ENCODE peak calls at places on chromosomes 13 and 19, in eight cellular contexts. C is HEK293T, L is NCI-H2081, E is breast epithelium, V is GM10248, K is anterior cingulate cortex, Y is prostate gland, I is RWPE1. H is an unnamed sample.

GRCh38 chr13:111005808-111006494 is 91.1 kb upstream of the ANKRD10 start:
- DNase-seq in E (no peak), K (no peak), V (no peak), L (no peak), I (no peak), Y (peak; percentile 31), C (no peak), H (no peak)

GRCh38 chr19:20151617-20152145 is 15.3 kb upstream of the ZNF486 start:
- DNase-seq in L (no peak), E (no peak), K (no peak), Y (no peak), I (no peak), C (no peak), V (no peak), H (no peak)

GRCh38 chr19:28221736-28222135 is 991.2 kb downstream of the UQCRFS1 start:
- DNase-seq in C (no peak), L (no peak), V (no peak), E (no peak), K (no peak), Y (no peak), I (no peak), H (no peak)

GRCh38 chr19:51324082-51324481 is 12.6 kb downstream of the IGLON5 start:
- DNase-seq in E (no peak), Y (no peak), I (no peak), C (no peak), L (no peak), K (no peak), V (no peak), H (no peak)

GRCh38 chr19:6663236-6664187 is 6.4 kb downstream of the TNFSF14 start:
- DNase-seq in V (no peak), E (no peak), I (no peak), K (no peak), L (no peak), C (no peak), Y (no peak), H (no peak)

GRCh38 chr19:4578552-4579248 is 19.2 kb upstream of the SEMA6B start:
- DNase-seq in I (no peak), L (no peak), E (no peak), C (no peak), Y (no peak), V (no peak), K (no peak), H (no peak)

GRCh38 chr19:33048806-33049676 is 15.6 kb downstream of the RHPN2 start:
- DNase-seq in E (no peak), I (peak; percentile 49), Y (no peak), L (no peak), C (no peak), V (no peak), K (no peak), H (no peak)

GRCh38 chr19:29965529-29965928 is 23.5 kb downstream of the URI1 start:
- DNase-seq in L (no peak), C (no peak), Y (no peak), E (no peak), V (no peak), I (peak; percentile 30), K (no peak), H (no peak)

GRCh38 chr13:33761744-33762143 is 56.2 kb upstream of the RFC3 start:
- DNase-seq in K (no peak), E (no peak), Y (peak; percentile 17), L (peak; percentile 92), C (peak; percentile 31), I (peak; percentile 8), V (no peak), H (no peak)

GRCh38 chr13:77521595-77522367 is 13.7 kb upstream of the SCEL start:
- DNase-seq in L (no peak), V (no peak), I (peak; percentile 69), K (no peak), E (no peak), Y (peak; percentile 66), C (no peak), H (peak; percentile 85)

GRCh38 chr19:45670670-45671453 is 2.8 kb downstream of the GIPR start:
- DNase-seq in Y (peak; percentile 71), E (peak; percentile 83), I (peak; percentile 93), C (peak; percentile 100), V (peak; percentile 99), L (peak; percentile 22), K (peak; percentile 45), H (peak; percentile 85)

GRCh38 chr19:41958367-41959055 is 610 bp downstream of the RABAC1 start:
- DNase-seq in E (peak; percentile 87), I (peak; percentile 74), L (peak; percentile 66), C (peak; percentile 77), V (peak; percentile 86), K (peak; percentile 57), Y (peak; percentile 87), H (peak; percentile 87)

GRCh38 chr19:4390017-4390861 is 10.1 kb downstream of the SH3GL1 start:
- DNase-seq in K (no peak), C (peak; percentile 34), L (no peak), E (no peak), I (no peak), V (no peak), Y (no peak), H (no peak)

GRCh38 chr19:39542198-39542597 is 2.2 kb upstream of the EID2 start:
- DNase-seq in V (no peak), L (peak; percentile 76), Y (no peak), E (no peak), I (no peak), C (no peak), K (no peak), H (no peak)

GRCh38 chr13:27024781-27025492 is 146.7 kb downstream of the USP12 start:
- DNase-seq in K (no peak), V (no peak), L (no peak), E (no peak), C (no peak), I (no peak), Y (no peak), H (no peak)

GRCh38 chr13:49629947-49630346 is 1.6 kb downstream of the ARL11 start:
- DNase-seq in K (no peak), E (no peak), I (no peak), V (no peak), L (no peak), C (no peak), Y (no peak), H (no peak)

GRCh38 chr13:34347784-34348573 is 530.0 kb downstream of the RFC3 start:
- DNase-seq in L (peak; percentile 32), I (no peak), Y (peak; percentile 64), E (no peak), C (no peak), V (no peak), K (no peak), H (no peak)

GRCh38 chr13:33312150-33312908 is 26.8 kb upstream of the STARD13 start:
- DNase-seq in K (no peak), L (no peak), C (no peak), V (no peak), E (no peak), Y (no peak), I (peak; percentile 21), H (no peak)

H was measured in RWPE2.